ENCODE peak calls at places on chromosomes 6 and 20, in nine cellular contexts. S is AG09319, P is endothelial cell, D is OCI-LY7, C is pancreas, R is spleen, V is coronary artery, E is PC-9, B is fibroblast of villous mesenchyme. Y is an unnamed sample.

GRCh38 chr6:37928217-37928616 is 108.7 kb downstream of the ZFAND3 start:
- DNase-seq in P (no peak), B (no peak), D (no peak), S (no peak), E (no peak), R (no peak), V (no peak), C (no peak), Y (no peak)

GRCh38 chr6:97841763-97842162 is 558.7 kb upstream of the MMS22L start:
- DNase-seq in E (no peak), V (no peak), D (no peak), S (peak), B (peak), C (no peak), R (no peak), P (no peak), Y (no peak)

GRCh38 chr20:50513169-50514034 is 3.2 kb downstream of the PTPN1 start:
- DNase-seq in E (no peak), S (no peak), D (no peak), R (no peak), V (no peak), C (no peak), P (no peak), B (peak), Y (no peak)

GRCh38 chr20:36478137-36478905 is 63.0 kb upstream of the MYL9 start:
- DNase-seq in B (no peak), D (no peak), R (no peak), S (no peak), E (no peak), C (no peak), P (no peak), V (no peak), Y (no peak)

GRCh38 chr6:36120539-36120938 is 9.8 kb upstream of the MAPK13 start:
- DNase-seq in V (no peak), C (no peak), P (no peak), E (no peak), R (peak), S (no peak), B (no peak), D (peak), Y (no peak)

GRCh38 chr6:15443119-15443518 is 197.2 kb downstream of the JARID2 start:
- DNase-seq in S (peak), D (no peak), R (no peak), B (peak), C (no peak), V (no peak), E (peak), P (no peak), Y (no peak)

GRCh38 chr6:4608361-4609115 is 167.7 kb upstream of the CDYL start:
- DNase-seq in S (no peak), E (no peak), C (peak), V (no peak), P (no peak), D (no peak), B (no peak), R (no peak), Y (no peak)

GRCh38 chr6:113500221-113500620 is 356.9 kb upstream of the MARCKS start:
- DNase-seq in V (no peak), D (no peak), S (no peak), C (no peak), E (no peak), R (no peak), P (no peak), B (no peak), Y (no peak)

GRCh38 chr6:106473807-106474206 is 113.3 kb downstream of the CRYBG1 start:
- DNase-seq in E (peak), D (no peak), V (no peak), C (no peak), P (no peak), B (peak), R (no peak), S (peak), Y (no peak)

GRCh38 chr20:44643596-44644383 is 7.7 kb downstream of the ADA start:
- DNase-seq in B (peak), V (no peak), E (peak), S (no peak), P (peak), R (peak), D (peak), C (peak), Y (peak)

GRCh38 chr20:47397652-47398301 is 41.3 kb upstream of the ZMYND8 start:
- DNase-seq in D (no peak), S (no peak), R (no peak), C (no peak), P (no peak), E (no peak), B (no peak), V (no peak), Y (no peak)

GRCh38 chr6:37141291-37142046 is 28.5 kb upstream of the PIM1 start:
- DNase-seq in E (peak), P (no peak), R (no peak), S (peak), B (peak), C (no peak), D (peak), V (no peak), Y (no peak)

GRCh38 chr6:161594412-161594811 is 320.6 kb upstream of the AGPAT4 start:
- DNase-seq in P (no peak), E (no peak), V (no peak), B (no peak), C (no peak), R (no peak), S (no peak), D (no peak), Y (no peak)

GRCh38 chr6:129592516-129593232 is 117.3 kb downstream of the ARHGAP18 start:
- DNase-seq in D (no peak), R (no peak), B (no peak), V (no peak), P (no peak), E (no peak), S (no peak), C (no peak), Y (no peak)

GRCh38 chr6:157381631-157382621 is 936 bp downstream of the ZDHHC14 start:
- DNase-seq in S (no peak), R (peak), C (peak), B (peak), E (peak), D (peak), P (peak), V (peak), Y (peak)

GRCh38 chr6:145648149-145648548 is 87.2 kb downstream of the EPM2A start:
- DNase-seq in P (no peak), D (no peak), R (no peak), S (no peak), V (no peak), E (no peak), B (no peak), C (no peak), Y (no peak)

GRCh38 chr6:143677891-143678737 is at the start of gene PHACTR2:
- DNase-seq in P (peak), B (peak), S (peak), R (peak), E (peak), V (peak), C (peak), D (no peak), Y (peak)

GRCh38 chr6:35587167-35587566 is 74.5 kb upstream of the TULP1 start:
- DNase-seq in C (no peak), R (no peak), V (no peak), P (no peak), E (no peak), B (no peak), D (no peak), S (no peak), Y (no peak)

GRCh38 chr6:70415660-70416059 is 2.4 kb downstream of the FAM135A start:
- DNase-seq in P (no peak), R (no peak), V (no peak), C (no peak), E (no peak), B (no peak), S (no peak), D (no peak), Y (no peak)

GRCh38 chr20:63176448-63177133 is 39.3 kb downstream of the YTHDF1 start:
- DNase-seq in R (no peak), D (no peak), C (no peak), P (no peak), B (no peak), V (no peak), E (no peak), S (no peak), Y (no peak)

GRCh38 chr20:49872056-49872455 is 43.3 kb downstream of the SPATA2 start:
- DNase-seq in P (no peak), D (no peak), B (no peak), V (peak), R (no peak), C (no peak), E (peak), S (no peak), Y (no peak)

GRCh38 chr20:5127204-5127858 is 523 bp downstream of the CDS2 start:
- DNase-seq in E (peak), P (peak), C (peak), R (peak), D (peak), S (no peak), B (peak), V (peak), Y (peak)

GRCh38 chr6:42454428-42454791 is 2.7 kb upstream of the TRERF1 start:
- DNase-seq in E (no peak), D (no peak), V (no peak), P (peak), C (peak), R (no peak), S (no peak), B (peak), Y (peak)

GRCh38 chr6:133796235-133796634 is 92.7 kb upstream of the TCF21 start:
- DNase-seq in C (no peak), R (no peak), E (no peak), P (no peak), B (no peak), V (no peak), S (no peak), D (no peak), Y (no peak)

GRCh38 chr6:113763311-113763766 is 93.8 kb upstream of the MARCKS start:
- DNase-seq in C (no peak), S (no peak), D (no peak), R (no peak), V (no peak), P (no peak), B (no peak), E (peak), Y (no peak)

GRCh38 chr6:44829811-44830210 is 442.3 kb downstream of the CDC5L start:
- DNase-seq in D (no peak), R (no peak), V (no peak), E (no peak), S (no peak), C (no peak), B (no peak), P (no peak), Y (no peak)

GRCh38 chr20:44401770-44402390 is 46.4 kb downstream of the HNF4A start:
- DNase-seq in V (no peak), S (no peak), E (no peak), B (no peak), D (no peak), C (no peak), R (peak), P (no peak), Y (no peak)

GRCh38 chr6:6788394-6789020 is 200.0 kb downstream of the LY86 start:
- DNase-seq in S (no peak), C (no peak), D (peak), V (no peak), E (no peak), B (no peak), P (no peak), R (no peak), Y (no peak)

DNA sequence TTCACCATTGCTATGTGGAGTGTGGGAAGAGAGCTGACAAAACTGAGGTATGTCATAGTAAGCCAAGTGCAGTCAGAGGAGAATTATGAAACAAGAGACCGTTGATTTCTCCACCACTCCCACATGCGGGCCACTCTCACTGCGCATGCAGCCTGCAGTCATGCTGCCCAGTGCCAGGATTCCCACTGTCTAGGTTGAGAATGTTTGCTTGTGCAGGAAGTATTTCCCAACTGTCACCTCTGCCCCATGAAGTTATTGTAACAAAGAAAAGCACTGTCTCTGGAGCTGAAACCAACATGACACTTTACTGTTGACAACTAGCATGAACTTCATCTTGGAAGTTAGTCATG is 18.7 kb upstream of the SFT2D1 start:
- DNase-seq in S (no peak), E (no peak), V (no peak), P (no peak), B (peak), C (no peak), R (no peak), D (no peak), Y (peak)
- TF ChIP-seq CTCF in S (no peak), E (no peak), V (no peak), P (no peak), B (no peak), C (no peak), R (no peak), D (no peak), Y (no peak)

DNA sequence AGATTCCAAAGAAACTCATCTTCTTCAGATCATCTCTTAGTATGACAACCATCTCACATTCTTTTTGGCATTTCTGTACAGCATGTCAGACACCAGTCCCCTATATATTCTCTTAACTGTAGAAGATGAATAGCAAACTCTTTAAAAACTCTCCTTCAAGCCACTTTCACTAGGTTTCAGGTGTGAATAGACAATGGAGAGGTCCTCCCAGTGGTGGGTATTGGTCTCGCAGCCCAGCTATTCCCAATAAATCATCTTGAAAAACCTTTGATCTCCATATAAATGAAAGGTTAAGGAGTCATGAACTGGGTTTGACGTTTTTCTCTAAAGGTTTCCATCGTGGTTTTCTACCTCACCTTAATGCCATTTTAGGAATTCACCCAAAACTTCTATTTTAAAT is 180.0 kb downstream of the GJA1 start:
- DNase-seq in E (no peak), D (no peak), B (no peak), S (no peak), P (no peak), R (no peak), C (no peak), V (no peak), Y (peak)
- TF ChIP-seq CTCF in E (peak), D (no peak), B (peak), S (no peak), P (peak), R (no peak), C (no peak), V (no peak), Y (peak)

GRCh38 chr6:24599686-24600399 is 46.1 kb downstream of the KIAA0319 start:
- DNase-seq in C (peak), E (no peak), V (no peak), P (no peak), S (no peak), R (no peak), B (no peak), D (no peak), Y (no peak)

GRCh38 chr6:24599179-24599578 is 46.8 kb downstream of the KIAA0319 start:
- DNase-seq in R (no peak), E (no peak), P (no peak), V (no peak), D (no peak), S (no peak), B (no peak), C (no peak), Y (no peak)

GRCh38 chr6:24596717-24597116 is 49.3 kb downstream of the KIAA0319 start:
- DNase-seq in P (no peak), C (no peak), D (no peak), S (no peak), V (no peak), E (no peak), B (no peak), R (no peak), Y (no peak)

GRCh38 chr6:24603241-24603640 is 42.8 kb downstream of the KIAA0319 start:
- DNase-seq in C (no peak), E (no peak), B (no peak), V (no peak), P (no peak), R (no peak), S (no peak), D (no peak), Y (no peak)

GRCh38 chr6:24600903-24601302 is 45.1 kb downstream of the KIAA0319 start:
- DNase-seq in D (no peak), R (no peak), C (no peak), B (no peak), E (no peak), S (no peak), P (no peak), V (no peak), Y (no peak)
- TF ChIP-seq CTCF in D (peak), R (no peak), C (no peak), B (no peak), E (peak), S (no peak), P (no peak), V (no peak), Y (peak)

GRCh38 chr6:139145661-139146060 is 10.8 kb downstream of the HECA start:
- DNase-seq in P (no peak), V (no peak), B (no peak), S (no peak), C (no peak), E (no peak), R (no peak), D (no peak), Y (no peak)
- TF ChIP-seq CTCF in P (no peak), V (no peak), B (no peak), S (no peak), C (no peak), E (no peak), R (no peak), D (no peak), Y (no peak)

DNA sequence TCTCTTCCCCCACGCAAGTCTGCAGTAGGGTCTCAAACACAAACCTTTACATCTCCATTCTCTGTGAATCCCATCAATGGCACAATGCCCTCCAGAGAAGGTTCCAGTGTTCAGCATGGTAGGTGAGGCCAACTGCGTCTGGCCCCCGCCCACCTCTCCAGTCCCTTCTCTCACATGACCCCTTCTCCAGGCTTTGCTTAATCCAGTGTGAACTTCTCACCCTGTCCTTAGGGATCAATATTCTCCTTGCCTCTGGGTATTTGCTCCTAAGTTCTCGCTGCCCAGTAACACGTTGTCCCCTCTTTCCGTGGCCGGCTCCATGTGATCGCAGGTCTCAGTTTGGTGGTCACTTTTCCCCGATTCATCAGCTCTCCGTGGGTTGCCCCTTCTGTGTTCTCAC is 225.1 kb upstream of the PMEPA1 start:
- DNase-seq in D (no peak), B (no peak), S (no peak), R (no peak), E (no peak), V (no peak), C (no peak), P (no peak), Y (no peak)
- TF ChIP-seq CTCF in D (no peak), B (no peak), S (no peak), R (no peak), E (no peak), V (no peak), C (no peak), P (no peak), Y (no peak)

Y was measured in Calu3.